ENCODE peak calls at places on chromosomes 2 and 18, in seven cellular contexts. V, J, E, G, K, M and Q are unnamed samples.

GRCh38 chr2:176093145-176093888 is 796 bp downstream of the HOXD13 start:
- DNase-seq in E (no peak), G (no peak), J (no peak), K (no peak), V (no peak), M (no peak), Q (no peak)

GRCh38 chr2:86011449-86011941 is 94.2 kb downstream of the POLR1A start:
- DNase-seq in V (no peak), M (peak), G (no peak), K (no peak), E (no peak), J (no peak), Q (no peak)

GRCh38 chr2:187711122-187711521 is 156.9 kb upstream of the TFPI start:
- DNase-seq in V (no peak), E (no peak), M (no peak), K (no peak), J (no peak), G (no peak), Q (no peak)

GRCh38 chr2:172259835-172260234 is 157.1 kb upstream of the DLX2 start:
- DNase-seq in E (no peak), V (no peak), G (no peak), M (no peak), J (no peak), K (no peak), Q (no peak)

GRCh38 chr2:222595573-222595972 is 60.3 kb downstream of the FARSB start:
- DNase-seq in M (no peak), G (no peak), J (no peak), E (no peak), K (no peak), V (no peak), Q (no peak)

GRCh38 chr18:56083097-56083865 is 495.3 kb upstream of the TCF4 start:
- DNase-seq in K (no peak), M (no peak), G (no peak), V (no peak), E (no peak), J (peak), Q (no peak)

GRCh38 chr2:132703396-132703795 is 33.4 kb upstream of the LYPD1 start:
- DNase-seq in G (no peak), K (no peak), M (no peak), E (no peak), V (no peak), J (no peak), Q (no peak)

GRCh38 chr2:221943078-221943810 is 355.6 kb downstream of the PAX3 start:
- DNase-seq in G (no peak), M (peak), J (peak), E (no peak), K (no peak), V (no peak), Q (no peak)